ENCODE peak calls at places on chromosomes 5 and 9, in nine cellular contexts. One of them, this sample, is unnamed.

GRCh38 chr9:79969383-79969782 is 397.6 kb downstream of the TLE4 start:
- DNase-seq in ureter: no peak
- DNase-seq in Kasumi-1: no peak
- DNase-seq in A172: no peak
- DNase-seq in stomach: peak
- DNase-seq in amygdala: no peak
- DNase-seq in AG08396: no peak
- DNase-seq in neural progenitor cell: no peak
- DNase-seq in activated T-helper 1 cell treated with Interleukin-2 at 50 U/mL for 16 hours: no peak
- DNase-seq in this sample: no peak

GRCh38 chr5:34669931-34670516 is 13.9 kb downstream of the RAI14 start:
- DNase-seq in amygdala: no peak
- DNase-seq in A172: no peak
- DNase-seq in stomach: no peak
- DNase-seq in ureter: no peak
- DNase-seq in Kasumi-1: no peak
- DNase-seq in neural progenitor cell: no peak
- DNase-seq in AG08396: no peak
- DNase-seq in activated T-helper 1 cell treated with Interleukin-2 at 50 U/mL for 16 hours: no peak
- DNase-seq in this sample: no peak

GRCh38 chr5:97019435-97020117 is 83.7 kb downstream of the LNPEP start:
- DNase-seq in A172: no peak
- DNase-seq in amygdala: no peak
- DNase-seq in AG08396: no peak
- DNase-seq in neural progenitor cell: peak
- DNase-seq in ureter: no peak
- DNase-seq in Kasumi-1: no peak
- DNase-seq in stomach: no peak
- DNase-seq in activated T-helper 1 cell treated with Interleukin-2 at 50 U/mL for 16 hours: no peak
- DNase-seq in this sample: no peak

GRCh38 chr9:91729558-91729842 is 220.5 kb downstream of the ROR2 start:
- DNase-seq in ureter: no peak
- DNase-seq in AG08396: no peak
- DNase-seq in amygdala: no peak
- DNase-seq in neural progenitor cell: no peak
- DNase-seq in stomach: no peak
- DNase-seq in activated T-helper 1 cell treated with Interleukin-2 at 50 U/mL for 16 hours: no peak
- DNase-seq in A172: no peak
- DNase-seq in Kasumi-1: no peak
- DNase-seq in this sample: no peak

GRCh38 chr5:78659714-78660113 is 11.1 kb upstream of the LHFPL2 start:
- DNase-seq in A172: peak
- DNase-seq in ureter: no peak
- DNase-seq in AG08396: no peak
- DNase-seq in amygdala: no peak
- DNase-seq in neural progenitor cell: no peak
- DNase-seq in stomach: no peak
- DNase-seq in Kasumi-1: no peak
- DNase-seq in activated T-helper 1 cell treated with Interleukin-2 at 50 U/mL for 16 hours: no peak
- DNase-seq in this sample: no peak

GRCh38 chr9:77456829-77457437 is 191.2 kb downstream of the GNA14 start:
- DNase-seq in activated T-helper 1 cell treated with Interleukin-2 at 50 U/mL for 16 hours: peak
- DNase-seq in stomach: peak
- DNase-seq in A172: peak
- DNase-seq in ureter: peak
- DNase-seq in Kasumi-1: peak
- DNase-seq in neural progenitor cell: peak
- DNase-seq in AG08396: peak
- DNase-seq in amygdala: peak
- DNase-seq in this sample: peak

GRCh38 chr5:2295476-2295875 is 412.8 kb upstream of the IRX4 start:
- DNase-seq in stomach: no peak
- DNase-seq in activated T-helper 1 cell treated with Interleukin-2 at 50 U/mL for 16 hours: no peak
- DNase-seq in neural progenitor cell: no peak
- DNase-seq in amygdala: no peak
- DNase-seq in Kasumi-1: no peak
- DNase-seq in AG08396: no peak
- DNase-seq in ureter: no peak
- DNase-seq in A172: no peak
- DNase-seq in this sample: no peak

GRCh38 chr9:128192601-128193371 is 1.4 kb upstream of the CIZ1 start:
- DNase-seq in activated T-helper 1 cell treated with Interleukin-2 at 50 U/mL for 16 hours: no peak
- DNase-seq in stomach: peak
- DNase-seq in A172: peak
- DNase-seq in ureter: peak
- DNase-seq in neural progenitor cell: no peak
- DNase-seq in Kasumi-1: no peak
- DNase-seq in AG08396: peak
- DNase-seq in amygdala: peak
- DNase-seq in this sample: peak

GRCh38 chr5:54838843-54839242 is 146.6 kb downstream of the ESM1 start:
- DNase-seq in A172: no peak
- DNase-seq in amygdala: no peak
- DNase-seq in stomach: no peak
- DNase-seq in activated T-helper 1 cell treated with Interleukin-2 at 50 U/mL for 16 hours: no peak
- DNase-seq in AG08396: no peak
- DNase-seq in Kasumi-1: no peak
- DNase-seq in ureter: no peak
- DNase-seq in neural progenitor cell: no peak
- DNase-seq in this sample: no peak

GRCh38 chr9:133205996-133206931 is 2.8 kb downstream of the OBP2B start:
- DNase-seq in neural progenitor cell: no peak
- DNase-seq in ureter: peak
- DNase-seq in Kasumi-1: no peak
- DNase-seq in stomach: peak
- DNase-seq in AG08396: no peak
- DNase-seq in A172: no peak
- DNase-seq in activated T-helper 1 cell treated with Interleukin-2 at 50 U/mL for 16 hours: no peak
- DNase-seq in amygdala: no peak
- DNase-seq in this sample: no peak

GRCh38 chr9:113574381-113575262 is 111.1 kb downstream of the RGS3 start:
- DNase-seq in activated T-helper 1 cell treated with Interleukin-2 at 50 U/mL for 16 hours: no peak
- DNase-seq in stomach: no peak
- DNase-seq in AG08396: no peak
- DNase-seq in A172: no peak
- DNase-seq in amygdala: no peak
- DNase-seq in neural progenitor cell: no peak
- DNase-seq in ureter: no peak
- DNase-seq in Kasumi-1: no peak
- DNase-seq in this sample: no peak

GRCh38 chr9:101018391-101018990 is 10.0 kb upstream of the PLPPR1 start:
- DNase-seq in neural progenitor cell: no peak
- DNase-seq in activated T-helper 1 cell treated with Interleukin-2 at 50 U/mL for 16 hours: no peak
- DNase-seq in A172: no peak
- DNase-seq in amygdala: no peak
- DNase-seq in Kasumi-1: no peak
- DNase-seq in stomach: no peak
- DNase-seq in ureter: no peak
- DNase-seq in AG08396: no peak
- DNase-seq in this sample: no peak

GRCh38 chr9:91820126-91820750 is 129.8 kb downstream of the ROR2 start:
- DNase-seq in AG08396: no peak
- DNase-seq in A172: no peak
- DNase-seq in activated T-helper 1 cell treated with Interleukin-2 at 50 U/mL for 16 hours: no peak
- DNase-seq in amygdala: no peak
- DNase-seq in stomach: no peak
- DNase-seq in neural progenitor cell: no peak
- DNase-seq in Kasumi-1: no peak
- DNase-seq in ureter: no peak
- DNase-seq in this sample: no peak

GRCh38 chr5:122175852-122176251 is 46.5 kb downstream of the ZNF474 start:
- DNase-seq in Kasumi-1: no peak
- DNase-seq in stomach: no peak
- DNase-seq in A172: no peak
- DNase-seq in amygdala: no peak
- DNase-seq in AG08396: no peak
- DNase-seq in neural progenitor cell: no peak
- DNase-seq in activated T-helper 1 cell treated with Interleukin-2 at 50 U/mL for 16 hours: no peak
- DNase-seq in ureter: no peak
- DNase-seq in this sample: no peak

GRCh38 chr5:115661156-115661555 is 35.3 kb upstream of the TMED7 start:
- DNase-seq in amygdala: no peak
- DNase-seq in activated T-helper 1 cell treated with Interleukin-2 at 50 U/mL for 16 hours: no peak
- DNase-seq in Kasumi-1: no peak
- DNase-seq in stomach: no peak
- DNase-seq in A172: no peak
- DNase-seq in neural progenitor cell: no peak
- DNase-seq in ureter: no peak
- DNase-seq in AG08396: no peak
- DNase-seq in this sample: no peak

GRCh38 chr5:104643320-104643719 is 1080.7 kb upstream of the NUDT12 start:
- DNase-seq in A172: no peak
- DNase-seq in ureter: no peak
- DNase-seq in stomach: no peak
- DNase-seq in activated T-helper 1 cell treated with Interleukin-2 at 50 U/mL for 16 hours: no peak
- DNase-seq in AG08396: no peak
- DNase-seq in neural progenitor cell: no peak
- DNase-seq in amygdala: no peak
- DNase-seq in Kasumi-1: no peak
- DNase-seq in this sample: peak

GRCh38 chr9:5013379-5013778 is 28.3 kb downstream of the JAK2 start:
- DNase-seq in Kasumi-1: no peak
- DNase-seq in ureter: no peak
- DNase-seq in neural progenitor cell: no peak
- DNase-seq in AG08396: no peak
- DNase-seq in amygdala: no peak
- DNase-seq in activated T-helper 1 cell treated with Interleukin-2 at 50 U/mL for 16 hours: no peak
- DNase-seq in A172: no peak
- DNase-seq in stomach: no peak
- DNase-seq in this sample: no peak

GRCh38 chr9:98707158-98708102 is 1.3 kb downstream of the GABBR2 start:
- DNase-seq in Kasumi-1: no peak
- DNase-seq in AG08396: peak
- DNase-seq in A172: peak
- DNase-seq in activated T-helper 1 cell treated with Interleukin-2 at 50 U/mL for 16 hours: no peak
- DNase-seq in amygdala: peak
- DNase-seq in stomach: peak
- DNase-seq in ureter: peak
- DNase-seq in neural progenitor cell: peak
- DNase-seq in this sample: peak

GRCh38 chr5:131610198-131611063 is 24.6 kb downstream of the RAPGEF6 start:
- DNase-seq in amygdala: no peak
- DNase-seq in stomach: no peak
- DNase-seq in ureter: no peak
- DNase-seq in A172: peak
- DNase-seq in activated T-helper 1 cell treated with Interleukin-2 at 50 U/mL for 16 hours: no peak
- DNase-seq in neural progenitor cell: no peak
- DNase-seq in AG08396: peak
- DNase-seq in Kasumi-1: no peak
- DNase-seq in this sample: no peak

This sample was measured in mucosa of gallbladder.